ENCODE peak calls at places on chromosomes 11 and 22, in eight cellular contexts. X, B, P, T, S, W, G and Q are unnamed samples.
A peak's percentile ranks its signal among the peaks of the same experiment; 100 is the strongest.

GRCh38 chr11:122784325-122785155 is 53.8 kb upstream of the CRTAM start:
- DNase-seq in X (no peak), B (no peak), P (no peak), T (no peak), S (no peak), W (no peak), G (no peak), Q (no peak)

GRCh38 chr11:133971871-133972270 is 15.1 kb upstream of the IGSF9B start:
- DNase-seq in X (no peak), B (no peak), P (no peak), T (no peak), S (no peak), W (no peak), G (no peak), Q (no peak)

GRCh38 chr11:8593935-8594909 is at the start of gene STK33:
- DNase-seq in X (peak; percentile 92), B (peak; percentile 27), P (peak; percentile 53), T (peak; percentile 59), S (peak; percentile 89), W (peak; percentile 55), G (no peak), Q (peak; percentile 93)

GRCh38 chr11:61609970-61610347 is 29.1 kb upstream of the SYT7 start:
- DNase-seq in X (peak; percentile 67), B (no peak), P (no peak), T (no peak), S (peak; percentile 40), W (no peak), G (no peak), Q (peak; percentile 64)

GRCh38 chr22:50326959-50327710 is at the start of gene DENND6B:
- DNase-seq in X (peak; percentile 91), B (no peak), P (peak; percentile 49), T (peak; percentile 87), S (peak; percentile 70), W (peak; percentile 69), G (no peak), Q (peak; percentile 96)

GRCh38 chr11:68659158-68659921 is 25.0 kb upstream of the GAL start:
- DNase-seq in X (no peak), B (no peak), P (peak; percentile 55), T (peak; percentile 91), S (peak; percentile 94), W (no peak), G (peak; percentile 29), Q (no peak)

GRCh38 chr11:64553554-64554201 is 37.3 kb upstream of the SLC22A12 start:
- DNase-seq in X (peak; percentile 87), B (no peak), P (peak; percentile 60), T (peak; percentile 86), S (peak; percentile 17), W (peak; percentile 71), G (peak; percentile 2), Q (peak; percentile 72)

GRCh38 chr11:31641477-31642062 is 132.0 kb downstream of the ELP4 start:
- DNase-seq in X (peak; percentile 77), B (peak; percentile 17), P (peak; percentile 1), T (no peak), S (peak; percentile 60), W (peak; percentile 40), G (peak; percentile 32), Q (peak; percentile 74)

GRCh38 chr11:67276821-67277230 is 10.6 kb downstream of the GRK2 start:
- DNase-seq in X (peak; percentile 39), B (no peak), P (no peak), T (peak; percentile 69), S (no peak), W (no peak), G (no peak), Q (peak; percentile 39)

GRCh38 chr11:118998822-118999221 is 884 bp downstream of the CENATAC start:
- DNase-seq in X (no peak), B (no peak), P (peak; percentile 38), T (no peak), S (no peak), W (no peak), G (no peak), Q (peak; percentile 53)

GRCh38 chr22:42895541-42895981 is 38.5 kb upstream of the ARFGAP3 start:
- DNase-seq in X (no peak), B (no peak), P (no peak), T (no peak), S (no peak), W (no peak), G (no peak), Q (no peak)

GRCh38 chr11:46300270-46300669 is 22.8 kb downstream of the CREB3L1 start:
- DNase-seq in X (no peak), B (no peak), P (no peak), T (no peak), S (no peak), W (no peak), G (no peak), Q (no peak)

GRCh38 chr11:128970598-128971190 is 28.0 kb upstream of the TP53AIP1 start:
- DNase-seq in X (no peak), B (no peak), P (no peak), T (no peak), S (no peak), W (no peak), G (no peak), Q (no peak)

GRCh38 chr11:28963189-28963588 is 855.0 kb downstream of the METTL15 start:
- DNase-seq in X (no peak), B (no peak), P (no peak), T (no peak), S (no peak), W (no peak), G (no peak), Q (no peak)

GRCh38 chr11:428295-428694 is 13.5 kb upstream of the SIGIRR start:
- DNase-seq in X (no peak), B (no peak), P (no peak), T (no peak), S (no peak), W (no peak), G (no peak), Q (no peak)

GRCh38 chr22:24706050-24706449 is 68.5 kb downstream of the PIWIL3 start:
- DNase-seq in X (no peak), B (no peak), P (no peak), T (no peak), S (peak; percentile 80), W (no peak), G (no peak), Q (peak; percentile 41)

GRCh38 chr11:83156150-83156995 is 558 bp upstream of the PCF11 start:
- DNase-seq in X (peak; percentile 99), B (peak; percentile 99), P (peak; percentile 98), T (peak; percentile 99), S (peak; percentile 100), W (peak; percentile 89), G (peak; percentile 98), Q (peak; percentile 99)

GRCh38 chr22:47928626-47929025 is 1166.2 kb downstream of the TBC1D22A start:
- DNase-seq in X (peak; percentile 28), B (no peak), P (no peak), T (no peak), S (no peak), W (no peak), G (no peak), Q (no peak)

GRCh38 chr11:123233280-123233977 is 38.4 kb upstream of the CLMP start:
- DNase-seq in X (no peak), B (no peak), P (no peak), T (no peak), S (no peak), W (no peak), G (no peak), Q (no peak)

GRCh38 chr22:42256930-42257329 is 13.5 kb downstream of the TCF20 start:
- DNase-seq in X (no peak), B (no peak), P (no peak), T (no peak), S (no peak), W (no peak), G (no peak), Q (no peak)

GRCh38 chr11:14506532-14506931 is 6.9 kb upstream of the COPB1 start:
- DNase-seq in X (no peak), B (no peak), P (no peak), T (no peak), S (no peak), W (no peak), G (no peak), Q (no peak)

GRCh38 chr11:4683020-4683419 is 14.6 kb downstream of the OR51E2 start:
- DNase-seq in X (no peak), B (no peak), P (no peak), T (no peak), S (no peak), W (no peak), G (no peak), Q (no peak)

GRCh38 chr11:96052921-96053631 is 129.2 kb upstream of the MTMR2 start:
- DNase-seq in X (no peak), B (no peak), P (no peak), T (no peak), S (no peak), W (no peak), G (peak; percentile 4), Q (no peak)